ENCODE peak calls at places on chromosomes 6 and 20, in five cellular contexts. Y is stomach; F is CD4-positive, alpha-beta memory T cell; Z is Panc1; J is ovary. V is an unnamed sample. For H3K9me3, the result is how much of the 10 kb centered on the place peaks cover.

GRCh38 chr6:54043360-54043759 is 67.9 kb upstream of the MLIP start:
- DNase-seq in Y (no peak), J (no peak), F (no peak), Z (no peak), V (no peak)

GRCh38 chr6:41781302-41781711 is 725 bp downstream of the PRICKLE4 start:
- DNase-seq in J (peak), F (no peak), Z (no peak), Y (peak), V (no peak)

GRCh38 chr6:46203388-46203787 is 32.6 kb upstream of the ENPP5 start:
- DNase-seq in F (no peak), Y (no peak), Z (no peak), J (no peak), V (no peak)

GRCh38 chr6:41711323-41712038 is 23.9 kb downstream of the TFEB start:
- DNase-seq in Y (no peak), F (no peak), Z (no peak), J (no peak), V (no peak)

GRCh38 chr20:59063358-59064213 is 21.0 kb upstream of the PRELID3B start:
- DNase-seq in Z (no peak), Y (no peak), J (peak), F (no peak), V (no peak)

GRCh38 chr6:21588812-21589811 is 4.4 kb upstream of the SOX4 start:
- DNase-seq in Z (no peak), F (peak), Y (peak), J (peak), V (peak)

GRCh38 chr6:26554669-26555504 is 16.7 kb downstream of the HMGN4 start:
- DNase-seq in Y (no peak), Z (no peak), F (peak), J (peak), V (no peak)

GRCh38 chr6:145733770-145734169 is 1.6 kb downstream of the EPM2A start:
- DNase-seq in F (no peak), Z (no peak), J (no peak), Y (no peak), V (no peak)

GRCh38 chr20:47273591-47274235 is 82.8 kb downstream of the ZMYND8 start:
- DNase-seq in Z (no peak), Y (no peak), J (no peak), F (no peak), V (no peak)

GRCh38 chr6:36627801-36628246 is 33.7 kb downstream of the SRSF3 start:
- DNase-seq in Y (peak), J (peak), Z (no peak), F (no peak), V (no peak)

GRCh38 chr6:39926668-39927067 is 7.6 kb downstream of the MOCS1 start:
- DNase-seq in J (no peak), F (no peak), Y (no peak), Z (no peak), V (no peak)

GRCh38 chr6:160808263-160808662 is 106.2 kb downstream of the PLG start:
- DNase-seq in F (no peak), Y (no peak), J (no peak), Z (no peak), V (no peak)

GRCh38 chr6:35043381-35043780 is 97.8 kb downstream of the TCP11 start:
- DNase-seq in F (no peak), Z (no peak), J (no peak), Y (no peak), V (no peak)

GRCh38 chr6:167394820-167395219 is 69.9 kb downstream of the TTLL2 start:
- DNase-seq in Y (no peak), Z (no peak), F (no peak), J (no peak), V (no peak)

GRCh38 chr6:165181951-165182414 is 127.4 kb downstream of the C6orf118 start:
- DNase-seq in F (no peak), Z (no peak), J (no peak), Y (no peak), V (no peak)

GRCh38 chr20:57657537-57658446 is 37.6 kb upstream of the ZBP1 start:
- DNase-seq in Y (peak), F (peak), J (no peak), Z (no peak), V (peak)

GRCh38 chr6:166904101-166904746 is 52.1 kb downstream of the RNASET2 start:
- DNase-seq in F (no peak), J (no peak), Z (no peak), Y (no peak), V (no peak)

GRCh38 chr6:89589297-89590074 is 49.1 kb downstream of the LYRM2 start:
- DNase-seq in J (no peak), Z (no peak), Y (no peak), F (no peak), V (no peak)

GRCh38 chr20:16599257-16599656 is 26.0 kb upstream of the KIF16B start:
- DNase-seq in F (no peak), Y (no peak), J (no peak), Z (no peak), V (no peak)

GRCh38 chr6:75524322-75524972 is 30.8 kb upstream of the FILIP1 start:
- DNase-seq in F (no peak), Z (peak), J (no peak), Y (no peak), V (no peak)

GRCh38 chr6:40419881-40420705 is 167.1 kb downstream of the LRFN2 start:
- DNase-seq in F (no peak), Y (no peak), J (no peak), Z (no peak), V (no peak)

GRCh38 chr6:355373-355772 is 36.2 kb upstream of the IRF4 start:
- DNase-seq in F (no peak), J (no peak), Y (no peak), Z (no peak), V (no peak)
- H3K9me3 ChIP-seq in F (under half), J (under half), Y (under half), Z (under half), V (under half)

GRCh38 chr20:29687438-29687837 is 1570.0 kb upstream of the DEFB115 start:
- DNase-seq in Y (no peak), J (no peak), F (no peak), Z (no peak), V (no peak)
- H3K9me3 ChIP-seq in Y (under half), J (under half), F (under half), Z (under half), V (under half)

GRCh38 chr6:48689498-48689897 is 578.5 kb upstream of the PTCHD4 start:
- DNase-seq in J (no peak), F (no peak), Y (no peak), Z (no peak), V (no peak)
- H3K9me3 ChIP-seq in J (under half), F (under half), Y (under half), Z (under half), V (under half)

GRCh38 chr6:113434641-113435040 is 422.5 kb upstream of the MARCKS start:
- DNase-seq in Z (no peak), Y (no peak), F (no peak), J (no peak), V (no peak)

GRCh38 chr6:113432729-113433505 is 424.2 kb upstream of the MARCKS start:
- DNase-seq in F (no peak), Y (no peak), J (no peak), Z (no peak), V (no peak)

GRCh38 chr6:113428702-113429101 is 428.4 kb upstream of the MARCKS start:
- DNase-seq in Z (no peak), Y (no peak), J (no peak), F (no peak), V (no peak)

GRCh38 chr6:113437571-113437970 is 419.6 kb upstream of the MARCKS start:
- DNase-seq in Y (no peak), Z (no peak), F (no peak), J (no peak), V (no peak)

GRCh38 chr6:113433506-113433991 is 423.6 kb upstream of the MARCKS start:
- DNase-seq in Y (peak), J (no peak), F (no peak), Z (no peak), V (no peak)
- H3K9me3 ChIP-seq in Y (under half), J (under half), F (under half), Z (under half), V (under half)

DNA sequence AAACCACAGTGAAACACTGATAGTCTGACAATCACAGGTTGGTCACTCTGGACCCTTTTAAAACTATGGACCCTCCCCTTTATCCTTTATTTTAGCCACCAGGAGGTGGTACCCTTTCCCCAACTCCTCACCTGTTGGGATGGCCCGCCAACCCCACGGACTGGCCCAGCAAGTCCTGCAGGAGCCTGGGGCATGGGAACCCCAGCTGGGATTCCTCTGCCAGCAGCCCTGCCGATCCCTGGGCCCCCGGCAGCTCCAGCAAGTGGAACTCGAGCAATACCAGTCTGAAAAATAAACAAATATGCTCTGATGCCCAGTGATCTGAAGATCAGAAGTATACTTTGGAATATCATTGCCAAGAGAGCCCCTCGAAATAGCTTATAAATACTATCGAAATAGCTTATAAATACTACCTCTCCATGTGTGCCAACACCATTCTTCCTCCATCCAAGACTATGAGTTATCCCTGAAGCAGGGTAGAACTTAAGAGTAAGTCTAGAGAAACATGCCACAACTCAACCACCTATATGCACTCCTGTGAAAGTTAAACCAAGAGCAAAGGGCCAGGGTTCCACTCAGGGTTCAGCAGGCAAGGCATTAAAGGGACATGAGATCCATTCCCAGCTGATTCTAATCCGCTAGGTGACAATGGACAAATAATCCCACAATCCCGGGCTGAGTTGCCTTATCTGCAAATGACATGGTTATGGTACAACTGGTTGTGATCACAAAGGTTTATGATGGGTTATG is 6.8 kb downstream of the SNRPB start:
- DNase-seq in F (no peak), Z (no peak), J (no peak), Y (no peak), V (no peak)
- H3K9me3 ChIP-seq in F (under half), Z (under half), J (under half), Y (under half), V (under half)

GRCh38 chr20:31236953-31237352 is 20.5 kb upstream of the DEFB115 start:
- DNase-seq in F (no peak), J (no peak), Z (no peak), Y (no peak), V (no peak)
- H3K9me3 ChIP-seq in F (under half), J (under half), Z (under half), Y (under half), V (under half)